ENCODE peak calls at places on chromosomes 11 and 22, in six cellular contexts. I, L, Y, N, J and H are unnamed samples.

GRCh38 chr22:17769716-17770082 is 4.6 kb downstream of the BID start:
- DNase-seq in I (no peak), L (no peak), Y (no peak), N (no peak), J (no peak), H (no peak)

GRCh38 chr11:95483339-95483738 is 252.3 kb upstream of the SESN3 start:
- DNase-seq in I (no peak), L (no peak), Y (no peak), N (no peak), J (no peak), H (no peak)

GRCh38 chr11:35553021-35553420 is 27.6 kb upstream of the PAMR1 start:
- DNase-seq in I (no peak), L (no peak), Y (no peak), N (no peak), J (no peak), H (no peak)

GRCh38 chr11:124086447-124086846 is 28.8 kb upstream of the VWA5A start:
- DNase-seq in I (no peak), L (no peak), Y (no peak), N (no peak), J (no peak), H (no peak)

GRCh38 chr22:27317961-27318360 is 483.6 kb downstream of the MN1 start:
- DNase-seq in I (no peak), L (peak), Y (no peak), N (no peak), J (no peak), H (no peak)

GRCh38 chr11:33389635-33390034 is 132.5 kb downstream of the HIPK3 start:
- DNase-seq in I (no peak), L (no peak), Y (no peak), N (no peak), J (no peak), H (no peak)

GRCh38 chr11:126212089-126212660 is 593 bp downstream of the FAM118B start:
- DNase-seq in I (no peak), L (peak), Y (no peak), N (no peak), J (no peak), H (no peak)

GRCh38 chr22:32707971-32708370 is 93.5 kb upstream of the TIMP3 start:
- DNase-seq in I (no peak), L (no peak), Y (no peak), N (no peak), J (no peak), H (no peak)

GRCh38 chr11:73404048-73404447 is 27.8 kb downstream of the RELT start:
- DNase-seq in I (no peak), L (no peak), Y (peak), N (no peak), J (peak), H (no peak)

GRCh38 chr11:35593143-35593542 is 25.1 kb upstream of the FJX1 start:
- DNase-seq in I (no peak), L (peak), Y (no peak), N (no peak), J (no peak), H (no peak)

GRCh38 chr11:45921561-45922424 is 663 bp upstream of the LARGE2 start:
- DNase-seq in I (no peak), L (peak), Y (no peak), N (peak), J (peak), H (no peak)

GRCh38 chr22:26050079-26050478 is 119.2 kb upstream of the SEZ6L start:
- DNase-seq in I (no peak), L (no peak), Y (no peak), N (no peak), J (no peak), H (no peak)

GRCh38 chr11:62664405-62665074 is 470 bp downstream of the C11orf98 start:
- DNase-seq in I (no peak), L (peak), Y (no peak), N (no peak), J (peak), H (peak)

GRCh38 chr11:118622376-118623290 is 15.2 kb downstream of the PHLDB1 start:
- DNase-seq in I (no peak), L (peak), Y (no peak), N (peak), J (peak), H (no peak)

GRCh38 chr11:63951779-63952536 is 13.2 kb downstream of the NAA40 start:
- DNase-seq in I (peak), L (peak), Y (no peak), N (no peak), J (no peak), H (peak)

GRCh38 chr11:1302461-1303073 is 6.9 kb downstream of the TOLLIP start:
- DNase-seq in I (no peak), L (no peak), Y (no peak), N (no peak), J (no peak), H (no peak)

GRCh38 chr11:61342207-61342803 is 9.3 kb downstream of the TKFC start:
- DNase-seq in I (no peak), L (no peak), Y (no peak), N (no peak), J (no peak), H (no peak)

GRCh38 chr11:13304655-13305340 is 27.2 kb downstream of the BMAL1 start:
- DNase-seq in I (no peak), L (no peak), Y (no peak), N (no peak), J (no peak), H (no peak)

GRCh38 chr11:129732926-129733325 is 82.7 kb upstream of the TMEM45B start:
- DNase-seq in I (no peak), L (peak), Y (no peak), N (no peak), J (no peak), H (no peak)

GRCh38 chr22:32695451-32695891 is 106.0 kb upstream of the TIMP3 start:
- DNase-seq in I (no peak), L (peak), Y (no peak), N (no peak), J (no peak), H (no peak)

GRCh38 chr22:25334091-25334490 is 114.7 kb downstream of the CRYBB2 start:
- DNase-seq in I (peak), L (no peak), Y (peak), N (no peak), J (peak), H (peak)

GRCh38 chr11:1844221-1845094 is 5.7 kb downstream of the TNNI2 start:
- DNase-seq in I (peak), L (no peak), Y (peak), N (no peak), J (no peak), H (no peak)

GRCh38 chr11:68840661-68841653 is 759 bp downstream of the CPT1A start:
- DNase-seq in I (peak), L (peak), Y (no peak), N (no peak), J (peak), H (no peak)

GRCh38 chr11:46001427-46002049 is 79.1 kb downstream of the LARGE2 start:
- DNase-seq in I (no peak), L (no peak), Y (no peak), N (no peak), J (no peak), H (no peak)